ENCODE peak calls at places on chromosomes 13 and 19, in six cellular contexts. N is cardiac muscle cell, Z is Panc1, S is ovary, C is astrocyte, V is tibial artery. J is an unnamed sample. For H3K27me3, H3K4me1 and H3K36me3, the result is how much of the 10 kb centered on the place peaks cover.

GRCh38 chr19:55648657-55649578 is 906 bp downstream of the CCDC106 start:
- DNase-seq in S (peak), V (no peak), Z (no peak), N (no peak), C (no peak), J (peak)

GRCh38 chr19:38684078-38684861 is 36.8 kb downstream of the ACTN4 start:
- DNase-seq in V (peak), Z (peak), S (peak), N (no peak), C (peak), J (peak)

GRCh38 chr13:77800219-77800618 is 102.7 kb downstream of the SLAIN1 start:
- DNase-seq in N (no peak), S (no peak), C (peak), V (no peak), Z (no peak), J (no peak)

GRCh38 chr19:47778089-47778953 is at the start of gene SELENOW:
- DNase-seq in N (peak), C (peak), Z (no peak), S (peak), V (peak), J (peak)

GRCh38 chr19:22784051-22784450 is at the start of gene ZNF99:
- DNase-seq in S (peak), Z (no peak), V (peak), N (no peak), C (no peak), J (no peak)

GRCh38 chr19:17205237-17206140 is 9.7 kb upstream of the USE1 start:
- DNase-seq in Z (no peak), N (peak), S (peak), V (no peak), C (no peak), J (no peak)

GRCh38 chr19:35596366-35596999 is 10.5 kb downstream of the PMIS2 start:
- DNase-seq in V (no peak), S (no peak), C (no peak), Z (no peak), N (no peak), J (no peak)

GRCh38 chr13:62119739-62120700 is 704.4 kb upstream of the PCDH20 start:
- DNase-seq in Z (no peak), S (no peak), C (peak), N (peak), V (no peak), J (no peak)

GRCh38 chr19:54429176-54429495 is 13.9 kb downstream of the TTYH1 start:
- DNase-seq in Z (no peak), V (no peak), S (no peak), C (no peak), N (no peak), J (no peak)

GRCh38 chr13:74061939-74062595 is 72.1 kb downstream of the KLF12 start:
- DNase-seq in N (peak), S (no peak), V (no peak), Z (no peak), C (peak), J (no peak)

GRCh38 chr19:362683-363082 is 18.1 kb upstream of the MIER2 start:
- DNase-seq in N (no peak), S (no peak), Z (no peak), C (no peak), V (no peak), J (no peak)

GRCh38 chr19:46271488-46272197 is 25.2 kb upstream of the HIF3A start:
- DNase-seq in Z (no peak), N (no peak), S (no peak), V (no peak), C (peak), J (peak)

GRCh38 chr13:35470671-35471465 is 5.6 kb downstream of the MAB21L1 start:
- DNase-seq in N (peak), Z (no peak), S (peak), V (no peak), C (peak), J (peak)

GRCh38 chr19:10431943-10432735 is 11.8 kb downstream of the PDE4A start:
- DNase-seq in N (peak), V (peak), S (no peak), Z (no peak), C (no peak), J (peak)
- H3K27me3 ChIP-seq in N (half or more), V (under half), S (under half), Z (under half), C (under half), J (under half)

GRCh38 chr13:110549795-110550160 is 11.7 kb downstream of the RAB20 start:
- DNase-seq in Z (no peak), N (no peak), S (no peak), C (no peak), V (no peak), J (no peak)
- H3K4me1 ChIP-seq in Z (under half), N (under half), S (under half), C (under half), V (under half), J (under half)

GRCh38 chr13:113845723-113846638 is 17.9 kb downstream of the GAS6 start:
- DNase-seq in C (no peak), V (no peak), Z (no peak), N (no peak), S (no peak), J (no peak)
- H3K36me3 ChIP-seq in C (under half), V (half or more), Z (under half), N (under half), S (under half), J (under half)

GRCh38 chr13:27928805-27929753 is 9.3 kb downstream of the PDX1 start:
- DNase-seq in C (no peak), N (no peak), V (no peak), Z (no peak), S (no peak), J (no peak)

GRCh38 chr13:27928353-27928804 is 8.6 kb downstream of the PDX1 start:
- DNase-seq in Z (no peak), C (no peak), V (no peak), N (no peak), S (no peak), J (no peak)

GRCh38 chr13:27929868-27930267 is 10.1 kb downstream of the PDX1 start:
- DNase-seq in V (no peak), N (no peak), C (no peak), Z (no peak), S (no peak), J (no peak)

DNA sequence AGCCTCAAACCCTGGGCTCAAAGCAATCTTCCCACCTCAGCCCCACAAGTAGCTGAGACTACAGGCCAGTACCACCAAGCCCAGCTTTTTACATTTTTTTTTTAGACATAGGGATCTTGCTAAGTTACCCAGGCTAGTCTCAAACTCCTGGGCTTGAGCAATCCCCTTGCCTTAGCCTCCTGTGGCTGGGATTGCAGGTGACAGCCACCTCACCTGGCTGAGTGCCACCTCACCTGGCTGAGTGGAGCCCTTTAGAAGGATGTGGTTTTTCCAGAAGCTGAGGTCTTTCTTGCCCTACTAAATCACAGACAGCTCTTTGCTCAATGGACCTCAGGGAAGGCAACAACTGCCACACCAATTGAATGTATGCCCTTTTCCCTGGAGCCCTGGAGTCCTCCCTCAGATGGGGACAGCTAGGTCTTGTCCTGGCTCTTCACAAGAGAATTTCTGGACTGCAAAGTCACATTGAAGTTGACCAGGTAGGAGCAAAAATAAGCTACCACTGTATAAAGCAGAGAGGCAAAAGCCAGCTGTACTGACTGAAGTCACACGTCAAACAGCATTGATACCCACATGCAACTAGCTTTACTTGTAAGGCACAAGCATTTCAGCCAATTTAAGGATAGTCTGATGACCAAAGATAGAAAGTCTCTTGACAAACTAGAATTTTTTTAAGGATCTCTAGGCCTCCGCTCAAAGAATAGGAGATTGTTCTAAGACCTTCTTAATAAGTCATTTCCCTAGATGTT is 14.0 kb downstream of the PDX1 start:
- DNase-seq in N (no peak), S (no peak), Z (no peak), C (no peak), V (no peak), J (no peak)
- H3K27me3 ChIP-seq in N (half or more), S (under half), Z (under half), C (under half), V (under half), J (under half)

DNA sequence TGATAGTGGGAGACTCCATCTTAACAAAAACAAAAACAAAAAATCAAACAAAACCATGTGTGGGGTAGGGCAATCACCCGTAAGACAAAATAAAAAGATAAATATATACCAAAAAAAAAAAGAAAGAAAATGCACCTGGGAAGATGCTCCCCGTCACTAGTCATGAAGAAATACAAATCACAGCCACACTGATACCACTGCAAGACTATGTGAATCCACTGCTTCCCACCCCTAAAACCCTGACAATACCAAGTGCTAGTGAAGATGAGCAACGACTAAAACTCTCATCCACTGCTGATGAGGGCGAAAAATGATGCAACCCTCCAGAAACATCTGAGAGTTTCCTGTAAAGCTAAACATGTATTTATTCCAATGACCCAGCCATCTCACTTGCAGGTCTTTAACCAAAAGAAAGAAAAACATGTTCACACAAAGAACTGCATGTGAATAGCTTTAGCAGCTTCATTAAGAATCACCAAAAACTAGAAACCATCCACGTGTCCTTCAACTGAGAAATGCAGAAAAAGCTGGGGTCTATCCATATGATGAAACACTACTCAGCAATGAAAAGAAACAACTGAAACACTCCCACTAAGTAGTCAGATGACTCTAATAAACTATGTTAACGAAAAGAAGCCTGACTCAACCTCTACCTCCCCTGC is 31.7 kb downstream of the BRD4 start:
- DNase-seq in C (no peak), Z (peak), V (no peak), N (no peak), S (no peak), J (no peak)
- H3K4me1 ChIP-seq in C (half or more), Z (half or more), V (half or more), N (half or more), S (under half), J (half or more)

DNA sequence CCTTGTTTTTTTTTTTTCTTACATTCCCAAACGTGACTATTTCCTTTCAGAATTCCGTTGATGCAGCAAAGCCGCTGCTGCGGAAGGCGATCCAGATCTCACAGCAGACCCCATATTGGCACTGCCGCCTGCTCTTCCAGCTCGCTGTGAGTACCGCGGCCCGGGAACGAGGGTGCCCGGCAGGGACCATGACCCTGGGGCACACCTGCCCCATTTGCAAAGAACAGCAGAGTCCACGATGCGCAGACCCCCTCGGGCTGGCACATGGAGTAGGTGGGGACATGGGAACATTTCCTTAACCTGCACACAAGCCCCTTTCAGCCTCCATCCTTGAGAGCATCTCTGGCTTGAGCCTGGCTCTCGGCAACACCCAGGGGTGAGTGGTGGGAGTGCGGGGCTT is 16.5 kb downstream of the MAU2 start:
- DNase-seq in S (no peak), Z (no peak), V (no peak), C (no peak), N (no peak), J (no peak)
- H3K36me3 ChIP-seq in S (under half), Z (under half), V (half or more), C (under half), N (under half), J (half or more)

GRCh38 chr19:45218426-45218825 is 26.8 kb downstream of the EXOC3L2 start:
- DNase-seq in S (no peak), V (no peak), N (no peak), C (no peak), Z (no peak), J (no peak)
- H3K27me3 ChIP-seq in S (under half), V (half or more), N (half or more), C (under half), Z (under half), J (under half)

GRCh38 chr13:21013682-21014038 is 47.7 kb downstream of the LATS2 start:
- DNase-seq in S (peak), C (no peak), Z (no peak), V (peak), N (no peak), J (no peak)

GRCh38 chr13:21014139-21014665 is 47.2 kb downstream of the LATS2 start:
- DNase-seq in C (peak), S (peak), V (peak), Z (no peak), N (no peak), J (no peak)

GRCh38 chr13:21015284-21015683 is 46.1 kb downstream of the LATS2 start:
- DNase-seq in Z (no peak), N (no peak), S (peak), V (peak), C (peak), J (no peak)

GRCh38 chr13:21012841-21013681 is 48.3 kb downstream of the LATS2 start:
- DNase-seq in S (peak), V (peak), C (peak), N (no peak), Z (no peak), J (no peak)

GRCh38 chr13:21014666-21015170 is 46.7 kb downstream of the LATS2 start:
- DNase-seq in N (no peak), C (peak), Z (no peak), S (peak), V (peak), J (peak)
- H3K4me1 ChIP-seq in N (under half), C (half or more), Z (under half), S (under half), V (half or more), J (half or more)

GRCh38 chr19:52227196-52227940 is 37.5 kb downstream of the PPP2R1A start:
- DNase-seq in Z (no peak), V (no peak), C (no peak), N (no peak), S (no peak), J (no peak)

GRCh38 chr19:52227980-52228379 is 38.1 kb downstream of the PPP2R1A start:
- DNase-seq in S (no peak), N (no peak), V (no peak), Z (no peak), C (no peak), J (no peak)

GRCh38 chr19:52224211-52224610 is 34.4 kb downstream of the PPP2R1A start:
- DNase-seq in S (no peak), N (no peak), C (no peak), Z (no peak), V (no peak), J (no peak)

GRCh38 chr19:52229524-52229923 is 39.7 kb downstream of the PPP2R1A start:
- DNase-seq in V (no peak), Z (no peak), C (no peak), N (no peak), S (no peak), J (no peak)

GRCh38 chr19:52226652-52227051 is 36.8 kb downstream of the PPP2R1A start:
- DNase-seq in C (no peak), Z (no peak), S (no peak), V (no peak), N (no peak), J (no peak)
- H3K36me3 ChIP-seq in C (half or more), Z (under half), S (under half), V (half or more), N (half or more), J (half or more)

J was measured in SJSA1.